ENCODE peak calls at places on chromosomes 6 and 20, in four cellular contexts. N is GM12878, L is SK-N-SH, A is K562. U is an unnamed sample.

GRCh38 chr6:36755435-36756348 is 58.1 kb downstream of the RAB44 start:
- DNase-seq in N (peak), L (no peak), A (no peak), U (no peak)

GRCh38 chr6:79872986-79873385 is 74.4 kb downstream of the ELOVL4 start:
- DNase-seq in N (no peak), L (no peak), A (no peak), U (no peak)

GRCh38 chr6:83169096-83169495 is 24.0 kb downstream of the PGM3 start:
- DNase-seq in N (no peak), L (no peak), A (no peak), U (no peak)

GRCh38 chr6:28712982-28713381 is 187.3 kb downstream of the GPX5 start:
- DNase-seq in N (no peak), L (no peak), A (no peak), U (no peak)

GRCh38 chr6:8556370-8557018 is 121.1 kb upstream of the SLC35B3 start:
- DNase-seq in N (no peak), L (no peak), A (no peak), U (no peak)

GRCh38 chr20:5039255-5039657 is 37.9 kb upstream of the SLC23A2 start:
- DNase-seq in N (peak), L (no peak), A (no peak), U (no peak)

GRCh38 chr6:4434655-4435054 is 299.3 kb upstream of the ECI2 start:
- DNase-seq in N (no peak), L (no peak), A (no peak), U (no peak)

GRCh38 chr6:27076116-27076515 is 171.4 kb upstream of the PRSS16 start:
- DNase-seq in N (no peak), L (no peak), A (no peak), U (no peak)

GRCh38 chr6:148513145-148514071 is 170.8 kb downstream of the SASH1 start:
- DNase-seq in N (no peak), L (no peak), A (no peak), U (no peak)

GRCh38 chr20:3312940-3313656 is 74.1 kb upstream of the SLC4A11 start:
- DNase-seq in N (no peak), L (no peak), A (no peak), U (no peak)

GRCh38 chr6:31907158-31907813 is 5.4 kb upstream of the ZBTB12 start:
- DNase-seq in N (no peak), L (no peak), A (no peak), U (no peak)

GRCh38 chr20:56628015-56628872 is 862 bp upstream of the TFAP2C start:
- DNase-seq in N (no peak), L (peak), A (no peak), U (peak)

GRCh38 chr6:36825452-36825851 is 13.8 kb downstream of the CPNE5 start:
- DNase-seq in N (no peak), L (peak), A (no peak), U (no peak)

GRCh38 chr20:2059411-2059810 is 42.2 kb upstream of the STK35 start:
- DNase-seq in N (no peak), L (no peak), A (no peak), U (no peak)

GRCh38 chr20:2066461-2067122 is 35.0 kb upstream of the STK35 start:
- DNase-seq in N (no peak), L (no peak), A (no peak), U (no peak)

DNA sequence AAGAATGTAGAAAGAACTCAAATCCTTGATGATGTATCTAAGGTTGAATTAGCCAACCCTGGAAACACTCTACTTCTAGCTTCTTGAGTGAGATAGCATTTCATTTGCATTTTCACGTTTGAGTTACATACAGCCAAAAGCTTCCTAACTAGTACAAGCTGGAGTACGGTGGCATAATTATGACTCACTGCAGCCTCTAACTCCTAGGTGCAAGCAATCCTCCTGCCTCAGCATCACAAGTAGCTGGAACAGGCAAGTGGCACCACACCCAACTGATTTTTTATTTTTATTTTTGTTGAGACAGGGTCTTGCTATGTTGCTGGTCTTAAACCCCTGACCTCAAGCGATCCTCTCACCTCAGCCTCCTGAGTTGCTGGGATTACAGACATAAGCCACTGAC is 36.5 kb upstream of the STK35 start:
- DNase-seq in N (no peak), L (no peak), A (no peak), U (no peak)
- TF ChIP-seq USF1 in N (no peak), L (no peak), A (no peak), U (no peak)

GRCh38 chr20:1823421-1823892 is 71.8 kb upstream of the SIRPA start:
- DNase-seq in N (no peak), L (no peak), A (no peak), U (no peak)

GRCh38 chr20:1825492-1825891 is 69.7 kb upstream of the SIRPA start:
- DNase-seq in N (no peak), L (no peak), A (no peak), U (no peak)

GRCh38 chr20:1824834-1825233 is 70.4 kb upstream of the SIRPA start:
- DNase-seq in N (no peak), L (no peak), A (no peak), U (no peak)

GRCh38 chr20:1822564-1823420 is 72.4 kb upstream of the SIRPA start:
- DNase-seq in N (no peak), L (no peak), A (peak), U (no peak)

GRCh38 chr20:1824177-1824576 is 71.0 kb upstream of the SIRPA start:
- DNase-seq in N (no peak), L (no peak), A (no peak), U (no peak)
- TF ChIP-seq USF1 in N (no peak), L (no peak), A (no peak), U (no peak)

DNA sequence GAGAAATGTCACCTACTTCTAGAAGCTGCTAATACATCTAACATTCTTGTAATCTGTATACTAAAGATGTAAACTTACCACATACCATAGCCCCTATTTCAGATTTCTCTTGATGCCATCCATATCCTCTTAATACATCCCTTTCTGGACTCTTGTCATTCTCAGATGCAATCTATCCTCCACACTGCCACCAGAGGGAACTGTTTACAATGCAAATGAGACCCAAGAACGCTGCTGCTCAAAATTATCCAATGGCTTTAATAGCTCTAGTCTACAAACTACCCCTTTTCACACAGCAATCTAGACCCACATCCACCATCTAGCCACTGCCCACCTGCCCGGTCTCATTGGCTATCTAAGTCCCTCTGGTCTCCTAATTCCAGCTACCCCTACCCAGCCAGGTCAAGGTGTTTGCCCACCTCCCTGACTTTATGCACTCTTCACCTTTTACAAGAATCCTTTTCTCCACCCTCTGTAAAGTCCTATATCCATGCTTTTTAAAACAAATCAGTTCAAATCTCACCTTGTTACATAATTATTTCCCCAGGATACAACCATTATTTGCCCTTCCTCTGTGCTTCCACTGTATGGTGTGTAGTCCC is 14.8 kb downstream of the FAXC start:
- DNase-seq in N (peak), L (peak), A (peak), U (no peak)
- TF ChIP-seq USF1 in N (no peak), L (no peak), A (no peak), U (no peak)

GRCh38 chr6:81751388-81752083 is 945 bp downstream of the TENT5A start:
- DNase-seq in N (no peak), L (no peak), A (no peak), U (peak)
- TF ChIP-seq USF1 in N (no peak), L (no peak), A (no peak), U (no peak)

GRCh38 chr20:853406-853996 is 20.0 kb downstream of the FAM110A start:
- DNase-seq in N (no peak), L (no peak), A (no peak), U (no peak)

GRCh38 chr20:855466-856360 is 22.2 kb downstream of the FAM110A start:
- DNase-seq in N (no peak), L (no peak), A (no peak), U (no peak)

GRCh38 chr20:854601-855000 is 21.1 kb downstream of the FAM110A start:
- DNase-seq in N (no peak), L (no peak), A (no peak), U (no peak)

GRCh38 chr20:858011-858410 is 24.5 kb downstream of the FAM110A start:
- DNase-seq in N (no peak), L (no peak), A (no peak), U (no peak)

DNA sequence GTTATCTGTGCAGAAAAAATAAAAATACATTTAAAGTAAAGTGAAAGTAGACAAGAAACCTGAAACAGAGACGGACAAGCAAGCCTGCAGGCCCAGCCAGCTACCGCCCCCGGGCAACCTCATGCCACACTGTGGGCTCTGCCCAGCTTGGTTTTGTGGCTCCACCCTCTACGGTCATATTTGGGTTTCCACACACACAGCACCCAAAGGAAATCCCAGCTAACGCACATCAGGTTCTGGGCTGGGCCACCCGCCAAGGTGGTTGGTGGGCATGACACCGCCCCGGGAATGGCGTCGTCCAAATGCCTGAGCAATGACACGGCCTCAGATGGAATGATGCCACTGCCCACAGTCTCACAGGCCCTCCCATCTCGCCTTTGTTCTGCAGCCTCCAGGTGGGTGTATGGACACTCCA is 22.9 kb downstream of the FAM110A start:
- DNase-seq in N (no peak), L (no peak), A (no peak), U (no peak)
- TF ChIP-seq USF1 in N (no peak), L (no peak), A (no peak), U (no peak)

GRCh38 chr6:157536218-157536534 is 155.2 kb downstream of the ZDHHC14 start:
- DNase-seq in N (no peak), L (no peak), A (no peak), U (no peak)

GRCh38 chr6:157537518-157537917 is 156.5 kb downstream of the ZDHHC14 start:
- DNase-seq in N (no peak), L (no peak), A (no peak), U (no peak)

GRCh38 chr6:157534991-157535353 is 154.0 kb downstream of the ZDHHC14 start:
- DNase-seq in N (no peak), L (no peak), A (no peak), U (no peak)

GRCh38 chr6:157534134-157534871 is 153.3 kb downstream of the ZDHHC14 start:
- DNase-seq in N (no peak), L (no peak), A (no peak), U (no peak)

DNA sequence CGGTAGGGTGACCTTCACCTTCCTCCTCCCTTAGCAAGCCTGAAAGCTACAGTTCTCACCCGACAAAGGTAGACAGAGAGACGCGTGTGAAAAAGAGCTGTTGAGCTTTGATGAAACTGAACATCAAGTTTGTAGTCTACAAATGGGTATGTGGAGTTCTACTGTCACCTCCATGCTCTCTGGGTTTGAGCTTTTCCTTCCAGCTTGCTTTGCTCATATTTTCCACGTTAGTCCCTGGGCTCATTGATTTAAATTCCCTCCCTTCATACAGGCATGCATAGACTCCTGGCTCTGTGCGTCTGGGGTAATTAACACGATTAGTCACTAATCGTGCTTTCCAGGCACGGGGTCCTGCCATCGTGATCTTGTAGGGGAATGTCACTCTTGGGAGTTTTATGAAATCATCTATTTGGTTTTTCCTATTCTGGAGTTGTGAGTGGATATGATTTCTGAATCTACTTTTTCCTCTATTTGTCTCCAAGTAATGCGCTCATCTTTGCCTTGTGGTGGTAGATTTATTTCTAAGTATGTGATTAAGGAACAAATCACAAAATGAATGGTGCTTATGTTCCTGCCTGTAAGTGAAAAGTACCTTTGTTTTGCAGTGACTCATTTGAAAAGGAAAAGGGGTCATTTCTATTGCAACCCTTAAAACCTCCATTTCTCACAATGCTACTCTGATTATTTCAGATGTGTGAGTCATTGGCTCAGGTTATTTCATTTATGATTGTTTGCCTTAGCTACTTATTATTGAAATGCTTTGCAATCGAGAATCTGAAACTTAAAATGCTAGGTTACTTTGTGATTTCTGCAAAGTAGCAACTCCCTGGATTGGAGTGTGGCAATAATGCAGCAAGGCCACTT is 154.6 kb downstream of the ZDHHC14 start:
- DNase-seq in N (peak), L (no peak), A (no peak), U (no peak)
- TF ChIP-seq USF1 in N (no peak), L (no peak), A (no peak), U (no peak)

GRCh38 chr6:128278876-128279275 is 241.5 kb downstream of the PTPRK start:
- DNase-seq in N (no peak), L (no peak), A (no peak), U (no peak)

GRCh38 chr6:128280066-128280465 is 240.3 kb downstream of the PTPRK start:
- DNase-seq in N (no peak), L (no peak), A (no peak), U (no peak)

GRCh38 chr6:128280960-128281359 is 239.4 kb downstream of the PTPRK start:
- DNase-seq in N (no peak), L (no peak), A (no peak), U (peak)

GRCh38 chr6:128284128-128284527 is 236.3 kb downstream of the PTPRK start:
- DNase-seq in N (no peak), L (no peak), A (no peak), U (no peak)

GRCh38 chr6:128282956-128283355 is 237.4 kb downstream of the PTPRK start:
- DNase-seq in N (no peak), L (no peak), A (no peak), U (no peak)
- TF ChIP-seq USF1 in N (no peak), L (no peak), A (no peak), U (no peak)

GRCh38 chr6:47788498-47788884 is 6.7 kb downstream of the OPN5 start:
- DNase-seq in N (no peak), L (no peak), A (no peak), U (no peak)
- TF ChIP-seq USF1 in N (no peak), L (no peak), A (no peak), U (no peak)

GRCh38 chr6:41294463-41294862 is 8.0 kb upstream of the TREM1 start:
- DNase-seq in N (no peak), L (no peak), A (no peak), U (no peak)
- TF ChIP-seq USF1 in N (no peak), L (no peak), A (no peak), U (no peak)

GRCh38 chr6:107554326-107554725 is 64.4 kb downstream of the SOBP start:
- DNase-seq in N (no peak), L (no peak), A (no peak), U (no peak)

GRCh38 chr6:107557698-107558097 is 67.8 kb downstream of the SOBP start:
- DNase-seq in N (no peak), L (no peak), A (no peak), U (no peak)

GRCh38 chr6:107550906-107551305 is 61.0 kb downstream of the SOBP start:
- DNase-seq in N (no peak), L (no peak), A (no peak), U (no peak)

GRCh38 chr6:107554918-107555317 is 65.0 kb downstream of the SOBP start:
- DNase-seq in N (no peak), L (no peak), A (no peak), U (no peak)

GRCh38 chr6:107555449-107555848 is 65.5 kb downstream of the SOBP start:
- DNase-seq in N (no peak), L (peak), A (no peak), U (no peak)
- TF ChIP-seq USF1 in N (no peak), L (no peak), A (no peak), U (no peak)